ENCODE peak calls at places on chromosomes 12 and 14, in seven cellular contexts. K is amygdala, D is putamen, N is NCI-H146, W is astrocyte of the spinal cord, O is HTR-8/SVneo, H is NCI-H2081. F is an unnamed sample.

GRCh38 chr14:104280902-104281767 is 142.7 kb downstream of the KIF26A start:
- DNase-seq in K (no peak), D (no peak), N (no peak), W (no peak), O (no peak), H (no peak), F (peak; percentile 46)

GRCh38 chr12:124779161-124780141 is 84.2 kb downstream of the SCARB1 start:
- DNase-seq in K (no peak), D (no peak), N (no peak), W (peak; percentile 52), O (no peak), H (no peak), F (no peak)

GRCh38 chr12:4909734-4910501 is at the start of gene KCNA1:
- DNase-seq in K (peak; percentile 45), D (peak; percentile 40), N (peak; percentile 82), W (no peak), O (no peak), H (peak; percentile 51), F (peak; percentile 53)

GRCh38 chr14:59133202-59133601 is 55.3 kb upstream of the DAAM1 start:
- DNase-seq in K (no peak), D (no peak), N (no peak), W (no peak), O (peak; percentile 37), H (no peak), F (no peak)

GRCh38 chr12:12519599-12519998 is 43.1 kb downstream of the DUSP16 start:
- DNase-seq in K (no peak), D (no peak), N (no peak), W (no peak), O (no peak), H (no peak), F (no peak)

GRCh38 chr12:77788231-77789168 is 42.2 kb upstream of the NAV3 start:
- DNase-seq in K (no peak), D (no peak), N (no peak), W (no peak), O (no peak), H (no peak), F (no peak)

GRCh38 chr14:96062010-96062409 is 22.8 kb downstream of the C14orf132 start:
- DNase-seq in K (no peak), D (no peak), N (no peak), W (no peak), O (no peak), H (no peak), F (no peak)

GRCh38 chr14:74977164-74977900 is 21.9 kb upstream of the PGF start:
- DNase-seq in K (no peak), D (no peak), N (no peak), W (no peak), O (no peak), H (no peak), F (no peak)

GRCh38 chr12:131784909-131785762 is 43.1 kb upstream of the MMP17 start:
- DNase-seq in K (no peak), D (no peak), N (no peak), W (peak; percentile 70), O (no peak), H (no peak), F (peak; percentile 22)

GRCh38 chr14:28382460-28383220 is 383.9 kb upstream of the FOXG1 start:
- DNase-seq in K (no peak), D (no peak), N (no peak), W (peak; percentile 93), O (peak; percentile 59), H (no peak), F (no peak)

GRCh38 chr12:118326971-118327370 is 45.7 kb downstream of the TAOK3 start:
- DNase-seq in K (no peak), D (no peak), N (no peak), W (no peak), O (no peak), H (no peak), F (no peak)

GRCh38 chr14:71467419-71467818 is 464.8 kb upstream of the RGS6 start:
- DNase-seq in K (no peak), D (no peak), N (no peak), W (no peak), O (no peak), H (no peak), F (no peak)

F was measured in nephron progenitor cell.